ENCODE peak calls at places on chromosome 2, in ten cellular contexts. O is lower lobe of right lung, H is HFFc6, Q is nephron progenitor cell, W is ELR, C is MV-4-11, S is A549, P is dermis microvascular lymphatic vessel endothelial cell, U is transverse colon, F is NAMALWA. A is an unnamed sample.

GRCh38 chr2:79065176-79065575 is 22.6 kb downstream of the REG1B start:
- DNase-seq in O (no peak), H (no peak), Q (no peak), W (no peak), C (no peak), S (no peak), P (no peak), U (no peak), F (no peak), A (no peak)

GRCh38 chr2:28547906-28548600 is 52.2 kb downstream of the PLB1 start:
- DNase-seq in O (no peak), H (no peak), Q (no peak), W (no peak), C (no peak), S (no peak), P (no peak), U (no peak), F (no peak), A (no peak)

GRCh38 chr2:25306767-25307368 is 34.9 kb downstream of the DNMT3A start:
- DNase-seq in O (no peak), H (no peak), Q (no peak), W (peak), C (peak), S (no peak), P (no peak), U (no peak), F (no peak), A (no peak)

GRCh38 chr2:36705326-36706020 is 9.0 kb downstream of the VIT start:
- DNase-seq in O (no peak), H (no peak), Q (no peak), W (no peak), C (peak), S (no peak), P (no peak), U (no peak), F (no peak), A (no peak)

GRCh38 chr2:42046819-42047487 is 868 bp upstream of the PKDCC start:
- DNase-seq in O (no peak), H (no peak), Q (peak), W (peak), C (no peak), S (no peak), P (no peak), U (no peak), F (no peak), A (no peak)

GRCh38 chr2:240960309-240960962 is 38.0 kb upstream of the SNED1 start:
- DNase-seq in O (peak), H (no peak), Q (peak), W (no peak), C (peak), S (no peak), P (peak), U (no peak), F (no peak), A (no peak)

GRCh38 chr2:160970052-160970846 is 190.0 kb upstream of the TANK start:
- DNase-seq in O (no peak), H (peak), Q (peak), W (peak), C (no peak), S (peak), P (peak), U (peak), F (peak), A (peak)

GRCh38 chr2:224369028-224369632 is 32.8 kb downstream of the FAM124B start:
- DNase-seq in O (no peak), H (peak), Q (peak), W (peak), C (peak), S (peak), P (peak), U (no peak), F (peak), A (peak)

GRCh38 chr2:237868631-237869356 is 9.4 kb downstream of the RAMP1 start:
- DNase-seq in O (no peak), H (no peak), Q (no peak), W (no peak), C (peak), S (no peak), P (no peak), U (no peak), F (no peak), A (no peak)

GRCh38 chr2:226435146-226435545 is 364.5 kb downstream of the IRS1 start:
- DNase-seq in O (no peak), H (no peak), Q (no peak), W (no peak), C (peak), S (no peak), P (no peak), U (no peak), F (no peak), A (no peak)

A was measured in HT-29.